ENCODE peak calls at places on chromosomes 3 and 15, in five cellular contexts. J is suprapubic skin; O is CD4-positive, alpha-beta T cell; W is left lung; L is ovary. V is an unnamed sample.

GRCh38 chr15:41714291-41714690 is 54.1 kb downstream of the MGA start:
- DNase-seq in J (no peak), O (no peak), W (no peak), L (no peak), V (no peak)

GRCh38 chr3:177234121-177234520 is 36.8 kb upstream of the TBL1XR1 start:
- DNase-seq in J (no peak), O (no peak), W (no peak), L (no peak), V (no peak)

GRCh38 chr15:67415186-67415585 is 105.7 kb upstream of the C15orf61 start:
- DNase-seq in J (no peak), O (no peak), W (no peak), L (no peak), V (no peak)

GRCh38 chr3:14997941-14998340 is 50.6 kb downstream of the NR2C2 start:
- DNase-seq in J (no peak), O (no peak), W (no peak), L (no peak), V (no peak)

GRCh38 chr15:75327491-75327890 is 8.4 kb upstream of the COMMD4 start:
- DNase-seq in J (no peak), O (no peak), W (no peak), L (no peak), V (no peak)

GRCh38 chr3:184368116-184368803 is 6.8 kb downstream of the POLR2H start:
- DNase-seq in J (no peak), O (no peak), W (no peak), L (no peak), V (no peak)

GRCh38 chr15:52689562-52689961 is 10.4 kb upstream of the ATOSA start:
- DNase-seq in J (no peak), O (no peak), W (no peak), L (no peak), V (no peak)

GRCh38 chr15:70200003-70200410 is 102.3 kb upstream of the TLE3 start:
- DNase-seq in J (no peak), O (no peak), W (no peak), L (no peak), V (no peak)

GRCh38 chr3:196757876-196758739 is 18.5 kb downstream of the PAK2 start:
- DNase-seq in J (no peak), O (no peak), W (no peak), L (no peak), V (no peak)
- H3K9me3 ChIP-seq in J (no peaks in the 10 kb centered on the region), O (peaks cover 15% of the 10 kb centered on the region), W (no peaks in the 10 kb centered on the region), L (no peaks in the 10 kb centered on the region), V (peaks cover 22% of the 10 kb centered on the region)

GRCh38 chr3:134471521-134472193 is 14.1 kb downstream of the ANAPC13 start:
- DNase-seq in J (no peak), O (no peak), W (no peak), L (no peak), V (no peak)
- H3K27ac ChIP-seq in J (no peak overlapping the region), O (no peak overlapping the region), W (peak overlapping the region; percentile 28), L (no peak overlapping the region), V (no peak overlapping the region)

DNA sequence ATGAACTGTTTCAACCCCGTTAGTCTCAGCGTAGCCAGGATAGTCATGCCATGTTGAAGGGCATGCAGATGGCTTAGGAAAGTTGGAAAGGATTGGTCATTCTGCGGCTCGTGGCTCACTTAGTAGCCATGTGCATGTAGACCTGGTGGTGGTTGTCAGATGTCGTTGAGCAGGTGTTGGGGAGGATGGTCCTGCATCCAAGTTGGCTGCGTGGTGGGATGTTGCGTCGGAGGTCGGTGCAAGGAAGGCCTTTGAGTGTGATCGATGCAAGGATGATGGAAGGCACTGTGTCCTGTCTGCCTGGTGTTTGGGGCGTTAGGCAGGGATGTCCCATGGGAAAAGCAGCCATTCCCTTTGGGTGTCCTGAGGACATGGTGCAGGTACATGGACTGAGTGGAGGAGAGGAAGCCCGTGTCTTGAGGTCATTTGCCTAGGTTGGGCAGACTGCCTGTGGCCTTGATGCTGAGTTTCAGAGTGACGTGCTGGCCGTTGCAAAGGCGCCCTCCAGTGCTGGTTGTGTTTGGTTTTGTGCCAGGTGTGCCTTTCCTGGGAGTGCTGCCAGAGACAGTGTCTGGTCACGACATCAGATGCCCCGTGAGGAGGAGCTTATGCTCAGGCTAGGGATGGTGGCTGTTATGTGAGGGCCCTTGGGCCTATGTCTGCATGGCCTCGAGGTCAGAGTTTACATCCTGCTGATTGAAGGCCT is 103.4 kb downstream of the SNRPN start:
- DNase-seq in J (peak; percentile 55), O (no peak), W (no peak), L (no peak), V (no peak)
- H3K9me3 ChIP-seq in J (peaks cover 96% of the 10 kb centered on the region), O (peaks cover 100% of the 10 kb centered on the region), W (no peaks in the 10 kb centered on the region), L (peaks cover 65% of the 10 kb centered on the region), V (peaks cover 42% of the 10 kb centered on the region)

DNA sequence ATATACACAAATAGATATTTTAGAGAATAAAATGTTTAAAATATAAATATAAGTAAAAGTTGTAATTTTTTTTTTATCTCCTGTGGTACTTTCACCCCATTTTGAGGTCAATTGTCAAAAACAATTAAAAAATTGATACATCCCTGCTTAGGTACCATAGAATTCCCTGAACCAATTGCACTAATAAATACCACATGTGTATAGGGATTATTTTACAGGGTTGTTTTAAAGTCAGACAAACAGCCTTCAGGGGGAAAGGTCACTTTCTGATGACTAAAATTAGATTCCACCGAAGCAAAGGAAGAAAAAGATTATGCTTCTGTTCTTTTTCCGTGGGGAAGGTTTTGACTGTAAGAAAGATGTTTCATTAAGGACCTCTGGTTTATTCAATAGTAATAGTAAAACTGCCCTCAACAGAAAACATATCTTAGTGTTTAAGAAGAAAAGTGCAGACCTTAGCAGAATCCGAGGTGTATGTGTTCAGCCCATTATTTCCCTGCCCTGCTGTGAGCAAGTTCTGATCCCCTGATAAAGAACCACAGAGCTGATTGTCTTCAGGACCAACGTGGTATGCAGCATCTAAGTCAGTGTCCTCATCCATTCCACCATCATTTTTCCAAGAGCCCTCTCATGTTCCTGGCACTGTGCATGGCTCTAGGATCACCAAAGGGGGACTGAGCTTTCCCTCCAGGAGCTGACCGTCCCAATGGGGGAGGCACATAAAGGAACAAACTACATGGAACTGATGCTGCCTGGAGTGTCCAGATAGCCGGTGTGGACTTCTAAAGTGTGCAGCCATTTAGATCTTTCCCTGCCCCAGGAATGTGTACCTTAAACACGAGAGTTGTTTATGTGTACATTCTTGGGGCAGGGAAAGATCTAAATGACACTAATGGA is 132.8 kb upstream of the IL12A start:
- DNase-seq in J (no peak), O (no peak), W (no peak), L (no peak), V (no peak)
- H3K27ac ChIP-seq in J (no peak overlapping the region), O (no peak overlapping the region), W (peak overlapping the region; percentile 68), L (no peak overlapping the region), V (peak overlapping the region; percentile 78)

DNA sequence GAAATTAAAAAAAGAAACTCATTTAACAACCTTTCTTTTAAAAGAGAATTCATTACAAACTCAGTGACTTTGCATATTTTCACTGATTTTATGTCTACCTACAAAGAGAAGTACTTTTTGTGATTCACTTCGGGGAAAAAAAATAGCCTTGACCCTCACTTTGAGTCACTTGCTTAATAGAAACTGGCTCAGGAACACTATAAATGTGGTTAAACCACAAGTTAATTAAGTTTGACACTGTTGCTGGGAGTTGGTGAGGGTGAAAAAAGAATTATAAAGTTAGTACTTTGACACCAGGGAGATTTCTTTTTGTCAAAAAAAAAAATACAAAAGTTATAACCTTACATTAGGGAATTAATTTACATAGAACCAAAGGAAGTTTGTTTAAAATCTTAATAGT is 810.9 kb downstream of the NR2F2 start:
- DNase-seq in J (no peak), O (no peak), W (no peak), L (no peak), V (no peak)
- H3K9me3 ChIP-seq in J (no peaks in the 10 kb centered on the region), O (no peaks in the 10 kb centered on the region), W (no peaks in the 10 kb centered on the region), L (no peaks in the 10 kb centered on the region), V (no peaks in the 10 kb centered on the region)

GRCh38 chr3:42180901-42181300 is 85.1 kb downstream of the CCK start:
- DNase-seq in J (no peak), O (no peak), W (no peak), L (no peak), V (no peak)
- H3K27ac ChIP-seq in J (peak overlapping the region; percentile 69), O (no peak overlapping the region), W (no peak overlapping the region), L (no peak overlapping the region), V (no peak overlapping the region)

DNA sequence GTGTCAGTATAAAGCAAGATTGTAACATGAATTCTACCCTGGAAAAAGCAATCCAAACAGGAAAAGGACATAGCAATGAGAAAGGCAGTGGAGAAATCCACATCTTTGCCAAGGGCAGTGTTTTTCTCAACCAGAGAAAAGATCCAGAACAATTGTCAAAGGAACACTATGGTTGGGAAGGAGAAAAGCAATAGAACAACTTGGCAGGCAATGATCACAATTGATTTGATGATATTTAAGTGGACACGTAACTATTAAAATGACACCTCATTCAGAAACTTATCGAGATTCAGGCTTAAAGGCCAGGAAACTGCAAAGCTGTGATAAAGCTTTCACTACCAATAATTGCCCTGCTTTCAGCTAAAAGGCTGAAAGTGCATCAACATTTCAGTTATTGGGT is 271.2 kb downstream of the DIPK2A start:
- DNase-seq in J (no peak), O (no peak), W (no peak), L (no peak), V (no peak)
- H3K9me3 ChIP-seq in J (no peaks in the 10 kb centered on the region), O (no peaks in the 10 kb centered on the region), W (no peaks in the 10 kb centered on the region), L (no peaks in the 10 kb centered on the region), V (no peaks in the 10 kb centered on the region)

DNA sequence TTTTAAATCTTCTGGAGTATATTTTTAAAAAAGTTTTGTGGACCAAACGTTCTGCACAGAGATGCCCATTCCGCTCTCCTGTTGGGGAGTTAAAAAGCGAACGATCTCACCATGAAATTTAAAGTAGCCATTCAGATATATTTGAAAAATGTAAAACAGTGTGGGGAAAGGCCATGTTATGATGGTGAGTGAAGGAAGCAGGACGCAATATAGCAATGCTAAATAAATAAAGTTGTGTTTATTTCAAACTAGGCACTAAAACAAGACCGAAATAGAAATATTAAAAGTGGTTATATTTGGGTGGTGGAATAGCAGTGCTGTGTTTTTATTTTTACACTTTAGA is 327 bp upstream of the CCDC13 start:
- DNase-seq in J (no peak), O (no peak), W (no peak), L (no peak), V (no peak)
- H3K27ac ChIP-seq in J (peak overlapping the region; percentile 51), O (no peak overlapping the region), W (peak overlapping the region; percentile 99), L (no peak overlapping the region), V (peak overlapping the region; percentile 90)

DNA sequence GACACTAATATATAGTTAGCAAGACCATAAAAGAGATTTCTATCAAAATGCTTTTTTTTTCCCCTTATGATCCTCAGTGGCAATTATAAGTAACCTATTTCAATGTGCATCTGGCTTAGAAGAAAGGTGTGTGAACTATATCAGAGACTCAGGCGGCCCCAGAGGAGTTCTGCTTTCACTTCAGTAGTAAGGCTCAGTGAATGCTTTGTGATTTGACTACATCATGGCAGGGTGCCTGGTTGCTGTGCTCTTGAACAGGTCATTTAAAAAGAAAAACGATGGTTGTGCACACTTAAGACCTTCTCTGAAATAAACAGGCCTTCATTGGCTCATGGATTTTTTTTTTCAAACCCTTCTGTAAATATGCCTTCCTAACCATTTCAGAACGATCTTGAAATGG is 400.4 kb upstream of the RARB start:
- DNase-seq in J (no peak), O (no peak), W (no peak), L (no peak), V (no peak)
- H3K9me3 ChIP-seq in J (no peaks in the 10 kb centered on the region), O (no peaks in the 10 kb centered on the region), W (no peaks in the 10 kb centered on the region), L (no peaks in the 10 kb centered on the region), V (no peaks in the 10 kb centered on the region)

V was measured in esophagus squamous epithelium.